ENCODE peak calls at places on chromosomes 12 and 14, in five cellular contexts. E, B, V, M and N are unnamed samples.

GRCh38 chr14:94998110-94998509 is 159.2 kb downstream of the DICER1 start:
- DNase-seq in M (no peak), B (no peak), V (no peak), E (no peak), N (no peak)

GRCh38 chr12:1612196-1612595 is 16.8 kb upstream of the WNT5B start:
- DNase-seq in E (no peak), V (no peak), M (no peak), B (no peak), N (no peak)

GRCh38 chr12:117119592-117120198 is 20.5 kb upstream of the TESC start:
- DNase-seq in B (no peak), V (peak; percentile 76), M (peak; percentile 59), E (peak; percentile 82), N (no peak)

GRCh38 chr12:127690161-127690560 is 576.8 kb upstream of the TMEM132C start:
- DNase-seq in E (no peak), B (no peak), M (no peak), V (no peak), N (no peak)

GRCh38 chr12:5567021-5567744 is 135.3 kb downstream of the NTF3 start:
- DNase-seq in V (no peak), B (no peak), M (no peak), E (peak; percentile 19), N (no peak)

GRCh38 chr14:68621400-68622365 is 171.2 kb downstream of the ZFP36L1 start:
- DNase-seq in B (no peak), M (no peak), E (no peak), V (no peak), N (no peak)

GRCh38 chr12:89980236-89980635 is 271.6 kb upstream of the ATP2B1 start:
- DNase-seq in V (no peak), M (no peak), B (no peak), E (no peak), N (no peak)

GRCh38 chr14:77649326-77649725 is 32.9 kb upstream of the SPTLC2 start:
- DNase-seq in M (no peak), E (no peak), B (no peak), V (no peak), N (no peak)

GRCh38 chr12:123099556-123100192 is 51.2 kb downstream of the PITPNM2 start:
- DNase-seq in M (no peak), E (peak; percentile 57), B (no peak), V (no peak), N (no peak)

GRCh38 chr14:59698793-59699192 is 122.2 kb upstream of the CCDC175 start:
- DNase-seq in B (no peak), V (no peak), M (no peak), E (no peak), N (no peak)
- TF ChIP-seq JUND in B (no peak), V (no peak), M (no peak), E (no peak), N (no peak)

GRCh38 chr12:88644946-88645702 is 64.9 kb upstream of the KITLG start:
- DNase-seq in V (no peak), B (no peak), M (no peak), E (no peak), N (no peak)

GRCh38 chr12:88638956-88639355 is 58.7 kb upstream of the KITLG start:
- DNase-seq in B (no peak), E (no peak), V (no peak), M (no peak), N (no peak)

GRCh38 chr12:88643685-88644084 is 63.4 kb upstream of the KITLG start:
- DNase-seq in V (no peak), E (no peak), M (no peak), B (no peak), N (no peak)

GRCh38 chr12:88639361-88639760 is 59.1 kb upstream of the KITLG start:
- DNase-seq in V (no peak), B (no peak), M (no peak), E (no peak), N (no peak)

DNA sequence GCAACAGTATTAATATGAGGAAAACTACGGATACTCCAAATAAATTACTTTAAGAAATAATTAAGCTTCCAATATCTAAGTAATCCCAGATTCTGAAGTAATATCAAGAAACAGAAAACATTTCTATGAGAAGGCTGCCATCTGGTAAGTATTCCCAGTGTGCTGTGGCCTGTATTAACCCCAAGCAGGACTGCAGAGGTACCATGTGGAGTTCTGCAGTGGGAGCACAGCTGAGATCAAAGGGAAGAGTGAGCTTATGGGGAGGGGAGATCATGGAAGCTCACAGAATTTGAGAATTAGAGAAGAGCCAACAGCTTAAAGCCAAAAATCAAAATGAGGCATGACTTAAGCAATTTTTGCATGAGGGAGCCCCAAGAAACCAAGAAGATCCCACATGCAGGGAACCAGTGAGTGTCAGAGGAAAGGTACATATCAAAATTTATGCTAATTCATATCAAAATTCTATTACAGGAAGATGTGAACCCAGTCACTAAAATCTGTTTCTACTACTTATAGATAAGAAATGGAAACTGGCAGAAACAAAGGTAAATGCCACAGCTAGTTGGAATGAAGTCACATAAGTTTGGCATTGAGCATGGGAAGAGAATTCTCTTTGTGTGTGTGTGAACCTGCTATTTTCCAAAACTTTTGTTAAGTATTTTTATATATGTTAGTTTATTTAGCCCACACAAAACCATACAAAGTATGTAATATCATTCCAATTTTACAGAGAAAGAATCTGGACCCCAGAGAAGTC is 62.6 kb upstream of the KITLG start:
- DNase-seq in E (no peak), V (no peak), M (no peak), B (no peak), N (no peak)
- TF ChIP-seq JUND in E (no peak), V (no peak), M (no peak), B (no peak), N (no peak)

GRCh38 chr12:64177001-64177400 is 45.1 kb downstream of the KICS2 start:
- DNase-seq in B (no peak), E (no peak), M (no peak), V (no peak), N (no peak)
- TF ChIP-seq JUND in B (no peak), E (no peak), M (no peak), V (no peak), N (no peak)

DNA sequence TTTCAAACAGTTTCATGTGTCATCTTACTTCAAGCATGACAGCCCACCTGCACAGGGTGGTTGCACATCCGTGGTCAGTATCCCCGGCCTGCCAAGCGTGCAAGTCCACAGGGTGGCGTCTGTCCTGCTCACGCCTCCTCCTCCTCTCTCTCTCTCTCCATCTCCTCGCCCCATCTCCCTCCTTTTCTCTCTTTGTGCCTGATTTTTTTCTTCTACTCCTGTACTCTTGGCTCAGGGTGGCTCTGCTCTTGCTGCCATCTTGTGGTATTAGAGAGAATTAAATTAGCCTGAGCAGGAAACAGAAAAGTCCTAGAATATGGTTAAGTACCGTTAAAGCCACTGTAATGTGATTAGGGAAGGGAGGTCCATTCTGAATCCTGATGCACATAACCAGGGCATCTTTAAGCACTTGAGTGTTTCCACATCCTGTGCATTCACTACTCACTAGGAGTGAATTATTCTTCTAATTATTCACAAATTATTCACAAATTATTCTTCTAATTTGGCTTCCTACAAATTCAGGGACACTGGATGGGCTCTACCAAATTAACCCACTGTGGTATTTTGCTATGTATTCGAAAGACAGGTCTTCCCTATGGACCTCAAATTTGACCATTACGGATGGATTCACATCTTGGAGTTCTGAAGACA is 25.5 kb upstream of the DTX1 start:
- DNase-seq in B (no peak), V (peak; percentile 42), M (peak; percentile 45), E (peak; percentile 71), N (peak; percentile 73)
- TF ChIP-seq JUND in B (no peak), V (no peak), M (no peak), E (no peak), N (no peak)

DNA sequence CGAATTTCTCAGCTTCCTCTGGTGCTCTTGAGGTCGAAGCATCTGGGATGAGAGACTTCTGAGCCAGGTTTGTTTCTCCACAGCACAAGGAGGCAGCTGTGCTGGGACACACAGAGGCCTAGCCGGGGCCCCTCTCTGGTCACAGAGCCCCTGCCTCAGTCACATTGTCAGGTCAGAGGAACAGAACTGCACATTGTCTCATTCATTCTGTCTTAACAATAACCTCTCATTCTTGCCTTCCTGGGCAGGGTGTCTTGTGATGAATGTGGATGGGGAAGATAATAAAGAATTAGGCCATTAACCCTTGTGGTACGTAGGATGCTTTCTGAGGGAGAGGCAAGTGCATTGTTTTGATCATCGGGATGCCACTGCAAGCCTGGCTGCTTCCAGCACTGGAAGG is 29.8 kb downstream of the FNTB start:
- DNase-seq in B (no peak), V (no peak), E (no peak), M (no peak), N (no peak)
- TF ChIP-seq JUND in B (no peak), V (no peak), E (no peak), M (no peak), N (no peak)

DNA sequence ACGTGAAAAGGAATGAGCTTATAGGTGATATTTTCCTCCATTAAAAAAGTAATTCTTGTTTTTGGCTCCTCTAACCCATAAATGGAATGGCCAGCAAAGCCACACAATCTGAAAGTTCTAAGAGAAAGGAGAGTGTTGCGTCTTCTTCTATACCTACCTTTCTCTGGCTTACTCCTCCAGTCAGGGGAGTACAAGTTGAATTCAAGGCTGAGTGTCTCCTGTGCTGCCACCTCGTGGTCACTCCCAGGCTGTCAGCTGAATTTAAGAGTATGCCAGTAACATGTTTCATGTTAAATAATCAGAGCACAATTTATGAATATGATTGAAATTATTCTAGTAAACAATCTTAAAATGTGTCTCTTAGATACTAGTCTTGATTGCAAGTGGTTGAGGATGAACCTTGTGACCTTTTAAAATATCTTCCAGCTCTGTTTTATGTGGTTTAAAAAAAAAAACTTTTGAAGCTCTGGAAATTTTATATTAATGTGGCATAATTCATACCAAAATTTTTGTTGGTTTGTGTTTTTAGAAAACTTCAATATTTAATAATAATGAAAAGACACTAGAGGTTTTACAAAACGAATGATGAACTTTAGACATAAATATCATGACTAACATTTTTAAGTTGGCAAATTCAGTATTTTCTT is 31.7 kb downstream of the PTHLH start:
- DNase-seq in V (peak; percentile 62), B (peak; percentile 60), E (peak; percentile 69), M (peak; percentile 65), N (peak; percentile 88)
- TF ChIP-seq JUND in V (peak; percentile 22), B (no peak), E (no peak), M (no peak), N (no peak)

GRCh38 chr14:93929657-93930056 is 2.5 kb downstream of the FAM181A start:
- DNase-seq in B (no peak), V (no peak), M (no peak), E (no peak), N (no peak)
- TF ChIP-seq JUND in B (no peak), V (no peak), M (no peak), E (no peak), N (no peak)

GRCh38 chr12:46553911-46554310 is 181.3 kb upstream of the SLC38A2 start:
- DNase-seq in E (no peak), B (no peak), M (no peak), V (no peak), N (no peak)

GRCh38 chr12:46556105-46556559 is 183.6 kb upstream of the SLC38A2 start:
- DNase-seq in M (peak; percentile 87), V (no peak), E (no peak), B (no peak), N (no peak)

GRCh38 chr12:46555379-46555778 is 182.8 kb upstream of the SLC38A2 start:
- DNase-seq in V (no peak), E (peak; percentile 31), B (no peak), M (no peak), N (no peak)

GRCh38 chr12:46554461-46554860 is 181.9 kb upstream of the SLC38A2 start:
- DNase-seq in E (no peak), B (no peak), V (no peak), M (no peak), N (no peak)

GRCh38 chr12:46553266-46553665 is 180.7 kb upstream of the SLC38A2 start:
- DNase-seq in B (no peak), E (no peak), V (no peak), M (peak; percentile 12), N (no peak)
- TF ChIP-seq JUND in B (no peak), E (peak; percentile 30), V (no peak), M (no peak), N (no peak)

GRCh38 chr14:100067971-100068959 is 3.0 kb downstream of the EVL start:
- DNase-seq in B (peak; percentile 89), E (no peak), M (no peak), V (peak; percentile 74), N (no peak)
- TF ChIP-seq JUND in B (peak; percentile 52), E (no peak), M (no peak), V (peak; percentile 96), N (no peak)